ENCODE peak calls at places on chromosomes 5 and 9, in ten cellular contexts. J is kidney epithelial cell, R is dorsolateral prefrontal cortex, W is RWPE1, D is mammary epithelial cell, V is GM20000, G is chondrocyte, N is uterus, M is mucosa of descending colon, C is progenitor cell of endocrine pancreas. Z is an unnamed sample.

GRCh38 chr9:135474915-135475314 is 4.7 kb upstream of the PPP1R26 start:
- DNase-seq in J (no peak), R (peak), W (peak), D (no peak), V (no peak), G (no peak), N (no peak), M (peak), C (peak), Z (peak)

GRCh38 chr5:24110019-24110615 is 534.7 kb downstream of the CDH10 start:
- DNase-seq in J (peak), R (no peak), W (peak), D (peak), V (no peak), G (no peak), N (no peak), M (no peak), C (no peak), Z (peak)

GRCh38 chr9:99076483-99077171 is 28.3 kb upstream of the TGFBR1 start:
- DNase-seq in J (no peak), R (no peak), W (no peak), D (no peak), V (no peak), G (no peak), N (no peak), M (peak), C (no peak), Z (peak)

GRCh38 chr9:114694146-114694545 is 12.2 kb upstream of the TEX48 start:
- DNase-seq in J (no peak), R (no peak), W (no peak), D (peak), V (no peak), G (no peak), N (no peak), M (no peak), C (no peak), Z (no peak)

GRCh38 chr9:116152941-116153764 is 438 bp upstream of the PAPPA start:
- DNase-seq in J (no peak), R (no peak), W (no peak), D (no peak), V (peak), G (no peak), N (peak), M (no peak), C (no peak), Z (no peak)

GRCh38 chr5:145449794-145450193 is 385.3 kb downstream of the PRELID2 start:
- DNase-seq in J (no peak), R (peak), W (no peak), D (no peak), V (no peak), G (no peak), N (no peak), M (no peak), C (no peak), Z (no peak)

GRCh38 chr5:75034137-75034739 is 18.1 kb downstream of the GCNT4 start:
- DNase-seq in J (no peak), R (no peak), W (no peak), D (no peak), V (no peak), G (no peak), N (no peak), M (no peak), C (no peak), Z (no peak)

GRCh38 chr9:88628114-88628513 is 93.1 kb downstream of the NXNL2 start:
- DNase-seq in J (no peak), R (no peak), W (no peak), D (no peak), V (no peak), G (no peak), N (no peak), M (no peak), C (no peak), Z (no peak)

GRCh38 chr9:79764377-79764776 is 192.6 kb downstream of the TLE4 start:
- DNase-seq in J (peak), R (no peak), W (peak), D (peak), V (no peak), G (no peak), N (peak), M (peak), C (no peak), Z (no peak)

GRCh38 chr5:35854248-35854647 is 2.4 kb upstream of the IL7R start:
- DNase-seq in J (no peak), R (no peak), W (no peak), D (no peak), V (no peak), G (no peak), N (no peak), M (no peak), C (no peak), Z (no peak)

GRCh38 chr9:71249729-71250317 is 128.4 kb upstream of the TRPM3 start:
- DNase-seq in J (peak), R (no peak), W (peak), D (peak), V (peak), G (no peak), N (no peak), M (no peak), C (no peak), Z (peak)

GRCh38 chr9:2461886-2462285 is 159.7 kb upstream of the VLDLR start:
- DNase-seq in J (no peak), R (no peak), W (no peak), D (no peak), V (no peak), G (no peak), N (no peak), M (no peak), C (no peak), Z (no peak)

GRCh38 chr5:109690456-109691247 is 925 bp downstream of the MAN2A1 start:
- DNase-seq in J (no peak), R (peak), W (peak), D (peak), V (peak), G (peak), N (peak), M (peak), C (peak), Z (peak)

GRCh38 chr9:133874061-133874638 is 118.0 kb downstream of the VAV2 start:
- DNase-seq in J (peak), R (no peak), W (peak), D (peak), V (no peak), G (no peak), N (no peak), M (no peak), C (no peak), Z (no peak)

GRCh38 chr9:94983552-94983951 is 257.1 kb downstream of the AOPEP start:
- DNase-seq in J (no peak), R (no peak), W (no peak), D (no peak), V (no peak), G (no peak), N (no peak), M (no peak), C (no peak), Z (no peak)

GRCh38 chr5:127446626-127447025 is 70.8 kb upstream of the PRRC1 start:
- DNase-seq in J (no peak), R (no peak), W (no peak), D (no peak), V (no peak), G (no peak), N (no peak), M (no peak), C (no peak), Z (no peak)

GRCh38 chr9:84839538-84839937 is 170.0 kb downstream of the NTRK2 start:
- DNase-seq in J (peak), R (peak), W (peak), D (peak), V (no peak), G (no peak), N (no peak), M (no peak), C (no peak), Z (no peak)

GRCh38 chr5:72722792-72723402 is 93.6 kb upstream of the TNPO1 start:
- DNase-seq in J (no peak), R (no peak), W (no peak), D (peak), V (no peak), G (no peak), N (no peak), M (no peak), C (no peak), Z (no peak)

GRCh38 chr5:92662741-92663140 is 918.3 kb downstream of the NR2F1-AS1 start:
- DNase-seq in J (no peak), R (no peak), W (no peak), D (no peak), V (no peak), G (no peak), N (no peak), M (no peak), C (no peak), Z (no peak)

GRCh38 chr5:1435369-1435768 is 9.9 kb downstream of the SLC6A3 start:
- DNase-seq in J (no peak), R (no peak), W (no peak), D (no peak), V (no peak), G (no peak), N (no peak), M (no peak), C (no peak), Z (no peak)

GRCh38 chr9:71647094-71647591 is 121.2 kb downstream of the CEMIP2 start:
- DNase-seq in J (peak), R (peak), W (peak), D (peak), V (no peak), G (no peak), N (peak), M (peak), C (no peak), Z (no peak)

GRCh38 chr9:92245005-92245797 is 48.3 kb downstream of the IARS1 start:
- DNase-seq in J (peak), R (no peak), W (no peak), D (peak), V (no peak), G (no peak), N (no peak), M (no peak), C (no peak), Z (no peak)

GRCh38 chr9:133141833-133142594 is 21.0 kb upstream of the RALGDS start:
- DNase-seq in J (no peak), R (no peak), W (no peak), D (no peak), V (peak), G (peak), N (peak), M (peak), C (no peak), Z (peak)

GRCh38 chr5:67831081-67831480 is 384.5 kb upstream of the PIK3R1 start:
- DNase-seq in J (no peak), R (no peak), W (no peak), D (no peak), V (no peak), G (no peak), N (no peak), M (no peak), C (no peak), Z (no peak)

GRCh38 chr9:17191095-17191494 is 56.3 kb downstream of the CNTLN start:
- DNase-seq in J (no peak), R (no peak), W (no peak), D (no peak), V (no peak), G (no peak), N (no peak), M (no peak), C (no peak), Z (no peak)

GRCh38 chr9:98314381-98315066 is 59.1 kb upstream of the TBC1D2 start:
- DNase-seq in J (peak), R (no peak), W (peak), D (peak), V (no peak), G (no peak), N (no peak), M (no peak), C (no peak), Z (no peak)

GRCh38 chr5:16854351-16854750 is 81.7 kb downstream of the MYO10 start:
- DNase-seq in J (no peak), R (no peak), W (no peak), D (no peak), V (no peak), G (no peak), N (no peak), M (no peak), C (no peak), Z (no peak)

GRCh38 chr5:127925916-127926315 is 157.7 kb upstream of the SLC12A2 start:
- DNase-seq in J (no peak), R (no peak), W (no peak), D (peak), V (no peak), G (no peak), N (no peak), M (no peak), C (no peak), Z (no peak)

GRCh38 chr9:86424246-86424891 is 70.2 kb upstream of the TUT7 start:
- DNase-seq in J (no peak), R (no peak), W (no peak), D (no peak), V (no peak), G (no peak), N (no peak), M (no peak), C (no peak), Z (no peak)

GRCh38 chr9:85900504-85901201 is 40.3 kb upstream of the NAA35 start:
- DNase-seq in J (no peak), R (no peak), W (peak), D (peak), V (peak), G (no peak), N (no peak), M (peak), C (no peak), Z (peak)

GRCh38 chr5:1810581-1811101 is 9.4 kb downstream of the NDUFS6 start:
- DNase-seq in J (no peak), R (no peak), W (no peak), D (no peak), V (no peak), G (no peak), N (no peak), M (no peak), C (no peak), Z (no peak)

GRCh38 chr9:93636172-93636661 is 59.8 kb downstream of the PHF2 start:
- DNase-seq in J (no peak), R (no peak), W (no peak), D (no peak), V (no peak), G (peak), N (no peak), M (no peak), C (no peak), Z (no peak)

GRCh38 chr5:113523168-113523567 is 9.7 kb downstream of the YTHDC2 start:
- DNase-seq in J (no peak), R (no peak), W (no peak), D (no peak), V (no peak), G (no peak), N (no peak), M (no peak), C (no peak), Z (no peak)

GRCh38 chr5:33470544-33470943 is 29.8 kb downstream of the TARS1 start:
- DNase-seq in J (no peak), R (no peak), W (no peak), D (peak), V (no peak), G (no peak), N (no peak), M (no peak), C (no peak), Z (peak)

GRCh38 chr9:128412120-128412790 is 8.4 kb upstream of the CERCAM start:
- DNase-seq in J (no peak), R (peak), W (no peak), D (no peak), V (peak), G (no peak), N (no peak), M (peak), C (peak), Z (no peak)

GRCh38 chr5:154189819-154190651 is 498 bp upstream of the GALNT10 start:
- DNase-seq in J (no peak), R (peak), W (peak), D (peak), V (peak), G (no peak), N (peak), M (peak), C (peak), Z (peak)

GRCh38 chr9:27303219-27303618 is 6.3 kb upstream of the EQTN start:
- DNase-seq in J (peak), R (no peak), W (no peak), D (no peak), V (no peak), G (no peak), N (no peak), M (no peak), C (no peak), Z (no peak)

GRCh38 chr9:124285903-124286291 is 28.1 kb downstream of the NEK6 start:
- DNase-seq in J (peak), R (no peak), W (no peak), D (no peak), V (peak), G (no peak), N (peak), M (peak), C (no peak), Z (peak)

GRCh38 chr9:16899611-16900010 is 29.1 kb upstream of the BNC2 start:
- DNase-seq in J (no peak), R (no peak), W (no peak), D (no peak), V (no peak), G (no peak), N (no peak), M (no peak), C (no peak), Z (no peak)

GRCh38 chr9:78775211-78775610 is 478.3 kb downstream of the PSAT1 start:
- DNase-seq in J (no peak), R (no peak), W (no peak), D (no peak), V (no peak), G (no peak), N (no peak), M (no peak), C (no peak), Z (no peak)

DNA sequence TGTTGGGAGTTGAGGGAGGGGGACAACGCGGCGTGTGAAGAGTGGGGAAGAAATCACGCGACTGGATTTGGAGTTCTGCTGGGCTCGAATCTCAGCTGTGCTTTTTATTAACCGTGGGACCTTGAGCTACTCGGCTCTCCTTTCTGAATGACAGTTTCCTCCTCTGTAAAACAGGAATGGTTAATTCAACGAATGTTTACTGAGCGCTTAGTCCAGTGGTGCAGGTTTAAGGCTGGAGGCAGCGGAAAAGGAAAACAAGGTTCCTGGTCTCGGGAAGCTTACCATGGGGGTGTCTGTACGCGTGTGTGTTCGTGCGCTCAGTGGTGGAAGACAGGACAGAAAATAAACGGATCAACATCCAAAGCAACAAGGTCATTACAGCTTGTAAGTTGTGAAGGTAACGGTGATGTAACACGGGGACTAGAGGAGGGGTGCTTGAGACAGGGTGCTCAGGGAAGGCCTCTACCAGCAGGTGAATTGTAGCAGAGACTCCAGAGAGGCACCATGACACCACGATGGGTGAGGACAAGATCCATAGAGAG is 277 bp downstream of the EIF4E1B start:
- DNase-seq in J (no peak), R (no peak), W (no peak), D (no peak), V (no peak), G (no peak), N (no peak), M (no peak), C (no peak), Z (no peak)
- TF ChIP-seq CTCF in J (no peak), R (no peak), W (no peak), D (no peak), V (no peak), G (no peak), N (no peak), M (no peak), C (no peak), Z (no peak)

GRCh38 chr5:180494060-180494509 is at the start of gene CNOT6:
- DNase-seq in J (peak), R (peak), W (peak), D (peak), V (peak), G (peak), N (peak), M (peak), C (peak), Z (peak)

GRCh38 chr5:180495292-180495691 is 1.1 kb downstream of the CNOT6 start:
- DNase-seq in J (no peak), R (no peak), W (peak), D (peak), V (no peak), G (no peak), N (no peak), M (no peak), C (no peak), Z (no peak)

GRCh38 chr5:180494510-180495181 is 467 bp downstream of the CNOT6 start:
- DNase-seq in J (no peak), R (peak), W (peak), D (peak), V (peak), G (peak), N (no peak), M (peak), C (peak), Z (peak)

GRCh38 chr5:180492226-180492903 is 1.8 kb upstream of the CNOT6 start:
- DNase-seq in J (no peak), R (no peak), W (no peak), D (no peak), V (no peak), G (peak), N (no peak), M (no peak), C (no peak), Z (no peak)

DNA sequence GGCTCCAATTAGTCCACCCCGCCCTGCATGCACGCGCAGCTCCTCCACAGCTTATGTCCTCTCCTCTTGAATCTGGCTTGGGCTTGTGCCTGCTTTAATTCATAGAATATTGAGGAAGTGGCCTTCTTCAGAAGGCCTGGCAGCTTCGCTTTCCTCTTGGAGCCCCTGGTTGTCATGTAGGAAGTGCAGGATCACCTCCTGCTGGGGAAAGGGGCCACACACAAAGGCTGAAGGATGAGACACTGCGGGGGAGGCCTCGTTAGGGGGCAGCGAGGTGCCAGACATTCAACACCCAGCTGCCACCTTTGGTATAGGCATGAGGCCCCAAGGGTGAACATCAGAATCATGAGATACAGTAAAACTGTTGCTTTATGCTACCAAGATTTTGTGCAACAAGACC is 2.7 kb upstream of the CNOT6 start:
- DNase-seq in J (no peak), R (no peak), W (no peak), D (no peak), V (no peak), G (peak), N (no peak), M (no peak), C (no peak), Z (no peak)
- TF ChIP-seq CTCF in J (no peak), R (no peak), W (no peak), D (no peak), V (no peak), G (no peak), N (no peak), M (no peak), C (no peak), Z (no peak)

GRCh38 chr5:27241564-27242257 is 203.3 kb upstream of the CDH9 start:
- DNase-seq in J (peak), R (no peak), W (peak), D (peak), V (no peak), G (no peak), N (no peak), M (no peak), C (no peak), Z (no peak)
- TF ChIP-seq CTCF in J (no peak), R (no peak), W (peak), D (peak), V (no peak), G (peak), N (no peak), M (no peak), C (no peak), Z (no peak)

GRCh38 chr9:120877276-120878034 is 467 bp upstream of the PHF19 start:
- DNase-seq in J (no peak), R (peak), W (peak), D (peak), V (peak), G (no peak), N (peak), M (peak), C (peak), Z (peak)
- TF ChIP-seq CTCF in J (no peak), R (no peak), W (peak), D (no peak), V (peak), G (peak), N (no peak), M (no peak), C (no peak), Z (peak)

GRCh38 chr5:9977070-9977469 is 272.6 kb downstream of the ATPSCKMT start:
- DNase-seq in J (no peak), R (no peak), W (no peak), D (no peak), V (no peak), G (no peak), N (no peak), M (no peak), C (no peak), Z (no peak)
- TF ChIP-seq CTCF in J (no peak), R (no peak), W (no peak), D (no peak), V (no peak), G (no peak), N (no peak), M (no peak), C (no peak), Z (no peak)

DNA sequence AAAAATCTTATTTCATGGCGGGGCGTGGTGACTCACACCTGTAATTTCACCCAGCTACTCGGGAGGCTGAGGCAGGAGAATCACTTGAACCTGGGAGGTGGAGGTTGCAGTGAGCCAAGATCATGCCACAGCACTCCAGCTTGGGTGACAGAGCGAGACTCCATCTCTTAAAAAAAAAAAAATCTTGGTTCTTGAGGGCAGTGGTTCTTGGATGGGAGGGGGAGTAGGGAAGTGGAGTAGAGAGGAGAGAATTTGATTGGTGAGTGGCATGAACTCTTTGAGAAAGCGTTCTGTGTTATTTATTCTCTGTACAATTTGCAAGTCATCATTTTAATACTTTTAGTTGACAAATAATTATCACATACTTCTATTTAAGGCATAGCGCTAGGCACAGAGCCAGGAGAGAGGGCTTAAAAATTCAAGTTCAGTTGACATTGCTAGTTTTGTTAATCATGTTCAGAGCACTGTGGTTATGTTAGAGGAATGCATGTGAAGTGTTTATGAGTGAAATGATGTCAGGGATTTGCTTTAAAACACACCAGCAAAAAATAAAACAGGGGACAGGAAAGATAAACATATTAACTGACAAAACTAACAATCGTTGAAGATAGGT is 24.6 kb downstream of the HSDL2 start:
- DNase-seq in J (no peak), R (no peak), W (no peak), D (no peak), V (no peak), G (no peak), N (no peak), M (no peak), C (no peak), Z (no peak)
- TF ChIP-seq CTCF in J (no peak), R (no peak), W (no peak), D (no peak), V (no peak), G (no peak), N (no peak), M (no peak), C (no peak), Z (no peak)

Z was measured in GM13977.